ENCODE peak calls at places on chromosomes 6 and 20, in seven cellular contexts. Q is breast epithelium, A is neural progenitor cell, L is GM23338, O is AG04450, W is heart right ventricle, U is fibroblast of lung. Y is an unnamed sample.

GRCh38 chr6:100796049-100796823 is 84.9 kb downstream of the ASCC3 start:
- DNase-seq in Q (no peak), A (no peak), L (peak), O (no peak), W (no peak), U (no peak), Y (no peak)

GRCh38 chr6:23174781-23175361 is 605.5 kb downstream of the HDGFL1 start:
- DNase-seq in Q (no peak), A (no peak), L (no peak), O (peak), W (no peak), U (peak), Y (peak)

GRCh38 chr20:46260936-46261454 is 47.3 kb downstream of the CDH22 start:
- DNase-seq in Q (no peak), A (no peak), L (no peak), O (no peak), W (no peak), U (no peak), Y (no peak)

GRCh38 chr6:139433647-139434419 is 59.4 kb upstream of the CITED2 start:
- DNase-seq in Q (no peak), A (no peak), L (no peak), O (no peak), W (no peak), U (peak), Y (no peak)

GRCh38 chr20:24701027-24701426 is 231.6 kb downstream of the SYNDIG1 start:
- DNase-seq in Q (no peak), A (no peak), L (no peak), O (no peak), W (no peak), U (no peak), Y (no peak)

GRCh38 chr20:24736131-24736843 is 212.8 kb upstream of the CST7 start:
- DNase-seq in Q (no peak), A (no peak), L (no peak), O (no peak), W (no peak), U (peak), Y (no peak)

GRCh38 chr6:122788663-122789062 is 395 bp upstream of the SMPDL3A start:
- DNase-seq in Q (no peak), A (peak), L (peak), O (no peak), W (no peak), U (no peak), Y (no peak)

GRCh38 chr20:32359633-32360332 is 1.7 kb downstream of the ASXL1 start:
- DNase-seq in Q (no peak), A (peak), L (no peak), O (no peak), W (no peak), U (peak), Y (no peak)

GRCh38 chr6:110517601-110518280 is 41.3 kb upstream of the SLC22A16 start:
- DNase-seq in Q (no peak), A (no peak), L (no peak), O (no peak), W (no peak), U (peak), Y (no peak)

GRCh38 chr6:24374612-24375011 is 16.8 kb upstream of the DCDC2 start:
- DNase-seq in Q (no peak), A (no peak), L (no peak), O (no peak), W (no peak), U (no peak), Y (no peak)

GRCh38 chr6:80438728-80439127 is 332.3 kb downstream of the BCKDHB start:
- DNase-seq in Q (no peak), A (peak), L (peak), O (peak), W (no peak), U (peak), Y (peak)

GRCh38 chr6:166405416-166405815 is 22.7 kb upstream of the MPC1 start:
- DNase-seq in Q (no peak), A (no peak), L (no peak), O (no peak), W (no peak), U (no peak), Y (no peak)

GRCh38 chr6:55898342-55898741 is 23.0 kb upstream of the BMP5 start:
- DNase-seq in Q (no peak), A (no peak), L (no peak), O (peak), W (no peak), U (no peak), Y (peak)

GRCh38 chr6:46323312-46323965 is 152.7 kb upstream of the ENPP5 start:
- DNase-seq in Q (no peak), A (no peak), L (no peak), O (no peak), W (no peak), U (peak), Y (peak)

GRCh38 chr6:151121900-151122299 is 117.9 kb upstream of the AKAP12 start:
- DNase-seq in Q (no peak), A (no peak), L (no peak), O (no peak), W (peak), U (peak), Y (no peak)

GRCh38 chr6:12060780-12061619 is 48.9 kb downstream of the HIVEP1 start:
- DNase-seq in Q (peak), A (peak), L (peak), O (no peak), W (peak), U (peak), Y (peak)

GRCh38 chr6:141244366-141244765 is 888.4 kb upstream of the GJE1 start:
- DNase-seq in Q (no peak), A (no peak), L (no peak), O (no peak), W (no peak), U (peak), Y (no peak)

GRCh38 chr20:57396212-57396611 is 5.0 kb downstream of the RBM38 start:
- DNase-seq in Q (no peak), A (no peak), L (no peak), O (no peak), W (no peak), U (no peak), Y (no peak)

GRCh38 chr20:10313215-10313614 is 94.6 kb downstream of the SNAP25 start:
- DNase-seq in Q (no peak), A (no peak), L (no peak), O (no peak), W (no peak), U (peak), Y (no peak)

GRCh38 chr20:54793270-54793992 is 318.0 kb downstream of the DOK5 start:
- DNase-seq in Q (no peak), A (no peak), L (no peak), O (no peak), W (no peak), U (no peak), Y (no peak)

GRCh38 chr20:42530855-42531674 is 658.6 kb downstream of the PTPRT start:
- DNase-seq in Q (no peak), A (peak), L (peak), O (no peak), W (no peak), U (no peak), Y (peak)

GRCh38 chr6:42532038-42532669 is 31.7 kb upstream of the UBR2 start:
- DNase-seq in Q (no peak), A (peak), L (peak), O (no peak), W (no peak), U (peak), Y (peak)

GRCh38 chr6:38322123-38322522 is 317.6 kb downstream of the BTBD9 start:
- DNase-seq in Q (no peak), A (no peak), L (no peak), O (no peak), W (no peak), U (no peak), Y (no peak)

GRCh38 chr6:57068066-57068465 is 21.6 kb downstream of the KIAA1586 start:
- DNase-seq in Q (no peak), A (no peak), L (no peak), O (no peak), W (no peak), U (no peak), Y (no peak)

GRCh38 chr20:63846128-63846771 is 15.0 kb upstream of the ABHD16B start:
- DNase-seq in Q (no peak), A (peak), L (peak), O (no peak), W (peak), U (peak), Y (peak)

GRCh38 chr6:25288518-25288917 is 9.3 kb downstream of the CARMIL1 start:
- DNase-seq in Q (no peak), A (no peak), L (no peak), O (no peak), W (no peak), U (no peak), Y (no peak)

GRCh38 chr6:135054238-135054574 is 416 bp downstream of the HBS1L start:
- DNase-seq in Q (no peak), A (peak), L (no peak), O (no peak), W (no peak), U (no peak), Y (no peak)

GRCh38 chr20:25547999-25548398 is 37.3 kb downstream of the NINL start:
- DNase-seq in Q (no peak), A (no peak), L (no peak), O (no peak), W (no peak), U (no peak), Y (no peak)

GRCh38 chr6:35602133-35602946 is 86.4 kb downstream of the FKBP5 start:
- DNase-seq in Q (peak), A (no peak), L (no peak), O (no peak), W (no peak), U (peak), Y (peak)

GRCh38 chr6:26044140-26045045 is 42.8 kb upstream of the HFE start:
- DNase-seq in Q (no peak), A (no peak), L (no peak), O (no peak), W (peak), U (peak), Y (no peak)

GRCh38 chr6:44682987-44683779 is 295.7 kb downstream of the CDC5L start:
- DNase-seq in Q (no peak), A (no peak), L (no peak), O (no peak), W (no peak), U (no peak), Y (no peak)

GRCh38 chr20:663315-664090 is 10.5 kb upstream of the SRXN1 start:
- DNase-seq in Q (no peak), A (peak), L (peak), O (no peak), W (no peak), U (no peak), Y (no peak)

GRCh38 chr6:42269553-42269952 is 51.9 kb upstream of the MRPS10 start:
- DNase-seq in Q (no peak), A (no peak), L (no peak), O (no peak), W (no peak), U (no peak), Y (no peak)

GRCh38 chr20:57869951-57870315 is 160.1 kb upstream of the PMEPA1 start:
- DNase-seq in Q (no peak), A (no peak), L (no peak), O (no peak), W (no peak), U (no peak), Y (no peak)

GRCh38 chr6:135506270-135506997 is 8.9 kb upstream of the AHI1 start:
- DNase-seq in Q (no peak), A (peak), L (peak), O (no peak), W (no peak), U (peak), Y (peak)

DNA sequence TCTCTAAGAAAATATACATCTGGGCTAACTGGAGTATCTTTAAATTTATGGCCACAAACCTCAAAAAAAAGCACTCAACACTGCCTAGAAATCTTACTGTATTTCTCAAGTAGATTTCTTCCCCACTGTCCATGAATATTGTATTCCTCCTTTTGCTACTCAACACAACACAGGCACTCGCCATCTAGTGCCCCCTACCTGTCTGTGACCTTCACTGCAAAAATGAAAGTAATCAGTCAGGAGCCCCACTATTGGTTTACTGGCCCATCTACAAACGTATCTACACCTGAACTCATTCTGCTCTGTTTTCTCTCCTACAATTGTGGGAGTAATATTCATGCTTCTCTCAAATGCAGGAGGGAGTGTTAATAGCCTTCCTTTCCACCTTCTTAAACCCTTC is 58.3 kb downstream of the LY86 start:
- DNase-seq in Q (no peak), A (no peak), L (peak), O (no peak), W (no peak), U (no peak), Y (no peak)
- TF ChIP-seq CTCF in Q (no peak), A (peak), L (peak), O (no peak), W (no peak), U (no peak), Y (no peak)

DNA sequence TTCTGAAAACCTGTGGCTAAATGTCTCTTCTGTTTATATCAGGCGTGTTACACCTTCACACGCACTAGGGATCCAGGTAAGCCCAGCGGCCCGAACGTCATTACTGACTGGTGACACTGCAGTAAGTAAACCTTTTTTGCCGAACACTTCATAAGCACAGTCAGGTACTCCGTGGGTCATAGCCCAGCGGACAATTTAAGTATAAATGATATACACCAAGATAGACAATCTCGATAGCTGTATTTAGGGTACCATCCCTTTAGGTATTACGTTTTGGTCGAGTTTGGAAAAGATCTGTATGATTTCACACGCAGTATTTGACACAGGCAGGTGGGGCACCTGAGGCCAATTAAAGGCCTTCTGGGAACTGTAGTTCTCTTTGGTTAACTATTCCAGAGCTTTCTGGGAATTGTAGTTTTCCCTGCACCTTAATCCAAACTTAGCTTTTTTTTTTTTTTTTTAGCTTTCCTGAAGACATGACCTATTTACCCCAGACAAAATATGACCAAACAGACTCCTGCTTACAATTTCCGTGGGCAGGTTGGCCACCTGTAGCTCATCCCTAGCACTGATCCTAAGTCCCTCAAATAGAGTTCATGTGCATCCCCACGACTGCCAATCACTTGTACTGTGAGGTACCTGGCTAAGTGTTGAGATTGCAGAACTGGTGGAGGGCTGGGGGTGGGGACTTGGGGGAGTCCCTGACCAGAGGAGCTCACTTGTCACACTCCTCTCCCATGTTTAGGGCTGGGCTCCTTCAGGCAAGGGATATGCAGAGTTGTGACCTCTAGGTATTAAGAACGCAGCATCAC is 908 bp upstream of the EHMT2 start:
- DNase-seq in Q (no peak), A (peak), L (peak), O (no peak), W (no peak), U (peak), Y (peak)
- H3K27ac ChIP-seq in Q (peak), A (no peak), L (peak), O (no peak), W (peak), U (peak), Y (peak)

DNA sequence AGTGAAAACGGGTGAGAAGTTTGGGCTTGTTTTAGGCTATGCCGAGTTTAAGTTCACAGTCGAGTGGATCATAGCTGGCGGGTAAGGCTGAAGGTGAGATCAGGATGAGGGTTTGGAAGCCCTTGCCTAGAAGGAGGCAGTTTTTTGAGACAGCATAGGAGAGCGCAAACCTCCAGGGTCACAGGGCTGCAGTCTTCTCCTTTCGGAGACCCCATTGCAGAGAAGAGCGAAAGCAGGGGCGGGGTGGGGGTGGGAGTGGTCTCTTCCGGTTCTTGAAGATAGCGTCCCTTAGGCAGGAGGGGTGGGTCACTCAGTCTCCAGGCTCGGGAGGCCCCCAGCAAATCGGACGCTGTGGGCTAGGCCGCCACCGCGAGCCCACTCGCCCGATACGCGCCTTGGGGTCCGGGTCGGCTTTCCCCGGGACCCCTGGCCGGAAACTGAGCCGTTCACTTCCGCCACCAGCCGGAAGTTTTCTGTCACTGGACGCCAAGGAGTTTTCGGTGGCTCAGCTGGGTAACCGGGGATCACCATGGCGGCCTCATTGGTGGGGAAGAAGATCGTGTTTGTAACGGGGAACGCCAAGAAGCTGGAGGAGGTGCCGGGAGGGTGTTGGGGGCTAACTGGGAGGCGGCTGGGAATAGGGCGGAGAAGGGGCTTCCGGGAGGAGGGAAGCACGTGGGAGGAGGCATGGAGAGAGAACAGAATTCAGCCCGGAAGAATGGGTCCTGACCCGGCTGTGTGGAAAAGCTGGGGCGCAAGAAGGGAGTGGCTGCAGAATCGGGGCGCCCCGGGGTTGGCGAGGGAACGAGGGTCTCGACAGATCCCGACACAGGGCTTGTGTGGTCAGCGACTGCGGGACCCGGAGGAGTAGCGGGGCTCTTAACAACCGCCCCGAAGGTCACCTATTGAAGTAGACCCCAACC is at the start of gene ITPA:
- DNase-seq in Q (no peak), A (peak), L (peak), O (no peak), W (peak), U (peak), Y (no peak)
- TF ChIP-seq CTCF in Q (no peak), A (no peak), L (no peak), O (no peak), W (no peak), U (no peak), Y (no peak)

GRCh38 chr6:4403828-4404227 is 268.5 kb upstream of the ECI2 start:
- DNase-seq in Q (no peak), A (no peak), L (no peak), O (no peak), W (no peak), U (peak), Y (no peak)
- H3K27ac ChIP-seq in Q (no peak), A (no peak), L (no peak), O (no peak), W (peak), U (no peak), Y (no peak)

GRCh38 chr20:50729925-50730764 is 1.2 kb upstream of the PARD6B start:
- DNase-seq in Q (peak), A (no peak), L (peak), O (no peak), W (no peak), U (peak), Y (peak)

GRCh38 chr20:50730765-50731054 is 670 bp upstream of the PARD6B start:
- DNase-seq in Q (no peak), A (no peak), L (no peak), O (no peak), W (no peak), U (no peak), Y (no peak)

GRCh38 chr20:50728981-50729874 is 2.2 kb upstream of the PARD6B start:
- DNase-seq in Q (peak), A (no peak), L (no peak), O (no peak), W (no peak), U (no peak), Y (peak)

GRCh38 chr20:50731930-50732690 is 730 bp downstream of the PARD6B start:
- DNase-seq in Q (peak), A (peak), L (peak), O (no peak), W (no peak), U (no peak), Y (peak)

DNA sequence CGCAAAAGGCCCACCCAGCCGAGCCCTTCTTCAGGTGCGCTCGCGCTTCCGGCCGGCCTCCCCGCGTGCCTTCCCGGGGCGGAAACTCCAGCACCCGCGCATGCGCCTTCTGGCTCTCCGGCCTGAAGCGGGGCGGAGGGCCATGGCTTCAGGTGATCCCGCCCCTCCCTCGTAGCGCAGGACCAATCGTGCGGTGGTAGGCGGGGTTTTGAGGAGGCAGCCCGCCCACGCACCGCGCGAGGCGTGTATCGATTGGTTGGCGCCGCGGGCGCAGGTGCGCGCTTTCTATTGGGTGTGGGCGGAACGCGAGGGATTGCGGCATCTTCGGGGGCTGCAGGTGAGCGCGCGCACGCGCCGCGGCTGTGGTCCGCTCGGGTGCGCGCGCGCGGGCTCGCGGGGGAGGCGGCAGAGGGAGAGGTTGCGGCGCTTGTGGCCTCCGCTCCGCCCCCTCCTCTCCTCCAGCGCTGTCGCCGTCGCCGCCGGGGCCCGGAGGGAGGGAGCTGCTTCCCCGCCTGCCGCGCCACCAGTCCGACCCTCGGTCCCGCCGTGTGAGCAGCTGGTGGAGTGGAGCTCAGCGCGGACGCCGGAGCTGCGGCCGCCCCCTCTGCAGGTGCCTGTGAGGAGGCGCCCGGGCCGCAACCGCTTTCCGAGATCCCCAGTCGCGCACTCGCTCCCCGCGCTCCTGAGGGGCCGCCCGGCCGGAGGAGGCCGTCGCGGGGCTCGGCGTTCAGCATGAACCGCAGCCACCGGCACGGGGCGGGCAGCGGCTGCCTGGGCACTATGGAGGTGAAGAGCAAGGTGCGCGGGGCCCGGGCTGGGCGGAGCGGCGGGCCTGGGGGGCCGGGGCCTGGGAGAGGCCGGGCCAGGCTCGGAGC is at the start of gene PARD6B:
- DNase-seq in Q (peak), A (peak), L (peak), O (peak), W (peak), U (peak), Y (peak)
- TF ChIP-seq CTCF in Q (no peak), A (no peak), L (no peak), O (no peak), W (peak), U (no peak), Y (no peak)

GRCh38 chr6:71091946-71092345 is 135.1 kb upstream of the B3GAT2 start:
- DNase-seq in Q (no peak), A (no peak), L (no peak), O (no peak), W (no peak), U (no peak), Y (no peak)

GRCh38 chr6:71091167-71091566 is 134.3 kb upstream of the B3GAT2 start:
- DNase-seq in Q (no peak), A (no peak), L (no peak), O (no peak), W (no peak), U (no peak), Y (no peak)

GRCh38 chr6:71090216-71090615 is 133.4 kb upstream of the B3GAT2 start:
- DNase-seq in Q (no peak), A (no peak), L (no peak), O (no peak), W (no peak), U (no peak), Y (no peak)
- H3K27ac ChIP-seq in Q (no peak), A (no peak), L (no peak), O (no peak), W (no peak), U (no peak), Y (no peak)